ENCODE peak calls at places on chromosomes 16 and 17, in five cellular contexts. Q is adrenal gland, I is mesendoderm, F is GM23248, T is BE2C. V is an unnamed sample.

GRCh38 chr16:1197237-1197866 is 27.7 kb downstream of the TPSG1 start:
- DNase-seq in Q (no peak), I (no peak), F (no peak), T (no peak), V (no peak)

GRCh38 chr17:41457656-41458055 is 9.5 kb downstream of the KRT32 start:
- DNase-seq in Q (no peak), I (no peak), F (no peak), T (no peak), V (no peak)

GRCh38 chr16:30802971-30803370 is 16.0 kb upstream of the ZNF629 start:
- DNase-seq in Q (no peak), I (no peak), F (no peak), T (no peak), V (no peak)

GRCh38 chr17:20965492-20965891 is 77.3 kb downstream of the USP22 start:
- DNase-seq in Q (no peak), I (peak; percentile 39), F (no peak), T (no peak), V (no peak)

GRCh38 chr17:6507535-6507934 is 48.8 kb downstream of the PITPNM3 start:
- DNase-seq in Q (peak; percentile 71), I (no peak), F (peak; percentile 98), T (no peak), V (no peak)

GRCh38 chr17:63390090-63390489 is 56.0 kb downstream of the CYB561 start:
- DNase-seq in Q (no peak), I (no peak), F (no peak), T (no peak), V (no peak)

GRCh38 chr16:85579199-85579598 is 33.9 kb upstream of the GSE1 start:
- DNase-seq in Q (no peak), I (peak; percentile 75), F (no peak), T (no peak), V (no peak)

GRCh38 chr17:40224707-40225092 is 5.6 kb downstream of the WIPF2 start:
- DNase-seq in Q (peak; percentile 62), I (no peak), F (peak; percentile 90), T (no peak), V (peak; percentile 1)

GRCh38 chr17:82659886-82660285 is 11.6 kb upstream of the WDR45B start:
- DNase-seq in Q (peak; percentile 5), I (no peak), F (no peak), T (no peak), V (no peak)

GRCh38 chr17:2468270-2468669 is 43.4 kb downstream of the METTL16 start:
- DNase-seq in Q (no peak), I (no peak), F (peak; percentile 90), T (no peak), V (no peak)

GRCh38 chr17:6953689-6954088 is 42.2 kb upstream of the ALOX12 start:
- DNase-seq in Q (no peak), I (no peak), F (no peak), T (no peak), V (no peak)

GRCh38 chr17:34406196-34406595 is 43.2 kb upstream of the CCL1 start:
- DNase-seq in Q (no peak), I (no peak), F (no peak), T (no peak), V (no peak)

GRCh38 chr16:4404247-4404966 is 12.0 kb downstream of the CORO7 start:
- DNase-seq in Q (peak; percentile 52), I (peak; percentile 89), F (peak; percentile 62), T (peak; percentile 87), V (peak; percentile 41)

GRCh38 chr16:87580855-87581261 is 21.4 kb upstream of the JPH3 start:
- DNase-seq in Q (no peak), I (peak; percentile 46), F (peak; percentile 91), T (peak; percentile 48), V (no peak)

GRCh38 chr17:30235386-30236296 is at the start of gene SLC6A4:
- DNase-seq in Q (no peak), I (peak; percentile 43), F (peak; percentile 64), T (no peak), V (no peak)

GRCh38 chr16:17744903-17745581 is 274.3 kb upstream of the XYLT1 start:
- DNase-seq in Q (no peak), I (peak; percentile 77), F (no peak), T (no peak), V (no peak)

GRCh38 chr17:10628756-10629155 is 28.4 kb downstream of the MYH3 start:
- DNase-seq in Q (no peak), I (peak; percentile 47), F (no peak), T (no peak), V (no peak)

GRCh38 chr16:10675221-10675620 is 19.5 kb downstream of the TEKT5 start:
- DNase-seq in Q (no peak), I (peak; percentile 16), F (no peak), T (no peak), V (no peak)

GRCh38 chr16:2527784-2528100 is 3.5 kb downstream of the CEMP1 start:
- DNase-seq in Q (no peak), I (no peak), F (no peak), T (no peak), V (peak; percentile 36)

GRCh38 chr16:67181346-67181745 is 2.4 kb downstream of the MATCAP1 start:
- DNase-seq in Q (peak; percentile 91), I (no peak), F (peak; percentile 92), T (no peak), V (no peak)

GRCh38 chr17:44345497-44346026 is 460 bp downstream of the GRN start:
- DNase-seq in Q (peak; percentile 67), I (peak; percentile 89), F (peak; percentile 73), T (peak; percentile 76), V (peak; percentile 64)

GRCh38 chr17:66555605-66556004 is 253.2 kb downstream of the PRKCA start:
- DNase-seq in Q (no peak), I (no peak), F (no peak), T (no peak), V (no peak)

GRCh38 chr16:8946544-8946943 is 17.2 kb downstream of the USP7 start:
- DNase-seq in Q (no peak), I (no peak), F (no peak), T (no peak), V (no peak)
- H3K4me1 ChIP-seq in Q (peaks cover 86% of the 10 kb centered on the region), I (peaks cover 20% of the 10 kb centered on the region), F (peaks cover 19% of the 10 kb centered on the region), T (peaks cover 14% of the 10 kb centered on the region), V (no peaks in the 10 kb centered on the region)

DNA sequence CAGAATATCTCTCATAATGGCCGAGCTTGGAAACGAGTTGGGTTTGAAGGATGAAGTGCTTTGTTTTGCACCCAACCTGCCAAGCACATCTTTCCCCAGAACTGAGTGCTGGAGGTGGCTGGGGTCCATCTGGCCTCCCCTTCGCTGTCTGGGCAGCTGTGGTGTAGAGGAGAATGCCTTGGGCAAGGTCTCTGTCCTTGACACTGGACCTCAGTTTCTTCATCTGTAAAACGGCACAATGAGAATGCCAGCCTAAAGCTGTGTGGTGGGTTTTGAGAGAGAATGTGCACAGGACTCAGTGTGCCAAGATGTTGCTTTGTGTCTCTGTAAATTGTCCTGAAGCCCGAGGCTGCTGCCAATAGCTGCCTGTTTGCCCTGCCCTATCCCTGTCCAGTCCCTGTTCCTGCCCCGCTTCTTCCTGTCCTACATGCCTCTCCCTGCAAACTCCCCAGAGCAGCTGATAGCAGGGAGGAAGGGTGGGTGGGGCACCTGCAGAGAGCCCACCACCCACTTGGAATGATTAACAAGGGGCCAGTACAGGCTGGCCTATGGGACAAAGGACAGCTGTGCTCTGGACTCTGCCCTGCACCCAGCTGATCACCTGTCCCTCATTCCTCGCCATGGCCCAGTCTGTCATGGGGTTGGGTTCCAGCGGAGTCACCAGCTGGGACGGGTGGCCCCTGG is 15.3 kb downstream of the LASP1 start:
- DNase-seq in Q (no peak), I (no peak), F (peak; percentile 3), T (no peak), V (peak; percentile 82)
- H3K4me1 ChIP-seq in Q (peaks cover 64% of the 10 kb centered on the region), I (peaks cover 23% of the 10 kb centered on the region), F (peaks cover 48% of the 10 kb centered on the region), T (peaks cover 15% of the 10 kb centered on the region), V (peaks cover 99% of the 10 kb centered on the region)

DNA sequence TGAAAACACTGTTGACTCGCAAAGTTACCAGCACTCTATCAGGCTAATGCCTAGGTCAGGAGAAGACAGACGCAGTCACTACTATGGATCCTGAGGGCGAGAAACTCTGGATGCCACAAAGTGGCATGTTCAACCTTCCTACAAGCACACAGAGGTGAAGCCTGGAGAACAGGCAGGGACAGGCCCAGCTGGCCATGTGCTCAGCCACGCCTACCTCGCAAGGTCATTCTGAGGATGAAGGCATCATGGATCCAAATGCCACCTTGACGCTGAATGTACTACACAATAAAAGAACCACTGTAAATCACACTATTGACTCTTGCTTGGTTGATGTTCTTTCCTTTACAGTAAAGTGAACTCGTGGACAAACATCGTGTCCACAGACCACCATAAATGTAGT is 85.8 kb downstream of the ANKRD11 start:
- DNase-seq in Q (peak; percentile 59), I (no peak), F (no peak), T (no peak), V (no peak)
- H3K4me1 ChIP-seq in Q (peaks cover 64% of the 10 kb centered on the region), I (peaks cover 16% of the 10 kb centered on the region), F (peaks cover 33% of the 10 kb centered on the region), T (peaks cover 20% of the 10 kb centered on the region), V (peaks cover 21% of the 10 kb centered on the region)

GRCh38 chr17:81339180-81339501 is 44.0 kb upstream of the SLC38A10 start:
- DNase-seq in Q (no peak), I (peak; percentile 29), F (no peak), T (peak; percentile 61), V (peak; percentile 72)
- H3K4me1 ChIP-seq in Q (peaks cover 59% of the 10 kb centered on the region), I (peaks cover 14% of the 10 kb centered on the region), F (no peaks in the 10 kb centered on the region), T (peaks cover 46% of the 10 kb centered on the region), V (peaks cover 11% of the 10 kb centered on the region)

GRCh38 chr17:3685174-3685812 is 10.7 kb downstream of the P2RX5 start:
- DNase-seq in Q (no peak), I (no peak), F (no peak), T (no peak), V (no peak)
- H3K4me1 ChIP-seq in Q (no peaks in the 10 kb centered on the region), I (no peaks in the 10 kb centered on the region), F (no peaks in the 10 kb centered on the region), T (no peaks in the 10 kb centered on the region), V (no peaks in the 10 kb centered on the region)

GRCh38 chr17:59627269-59627668 is 7.6 kb downstream of the CLTC start:
- DNase-seq in Q (no peak), I (no peak), F (peak; percentile 52), T (no peak), V (no peak)
- H3K4me1 ChIP-seq in Q (peaks cover 93% of the 10 kb centered on the region), I (no peaks in the 10 kb centered on the region), F (peaks cover 66% of the 10 kb centered on the region), T (peaks cover 3% of the 10 kb centered on the region), V (peaks cover 74% of the 10 kb centered on the region)